ENCODE peak calls at places on chromosomes 1 and 21, in five cellular contexts. V, P, F, K and Q are unnamed samples.

GRCh38 chr1:232627645-232628334 is 2.1 kb downstream of the SIPA1L2 start:
- DNase-seq in V (no peak), K (peak), P (no peak), F (peak), Q (peak)

GRCh38 chr1:150560011-150560438 is 10.8 kb downstream of the ADAMTSL4 start:
- DNase-seq in K (no peak), F (peak), P (peak), V (peak), Q (peak)

GRCh38 chr21:42117229-42118048 is 46.3 kb downstream of the UMODL1 start:
- DNase-seq in V (peak), P (peak), F (peak), K (peak), Q (peak)

GRCh38 chr1:100187912-100188311 is 9.9 kb upstream of the LRRC39 start:
- DNase-seq in F (no peak), K (peak), P (no peak), V (no peak), Q (peak)

GRCh38 chr1:233122779-233123178 is 172.4 kb downstream of the NTPCR start:
- DNase-seq in P (no peak), F (no peak), K (no peak), V (no peak), Q (no peak)

GRCh38 chr1:229022595-229023350 is 248.1 kb upstream of the RAB4A start:
- DNase-seq in V (no peak), F (no peak), K (no peak), P (peak), Q (no peak)

GRCh38 chr1:34906756-34907155 is 22.7 kb downstream of the DLGAP3 start:
- DNase-seq in K (no peak), V (no peak), P (no peak), F (no peak), Q (no peak)

GRCh38 chr1:109615879-109616278 is 3.5 kb downstream of the GNAT2 start:
- DNase-seq in F (no peak), V (no peak), K (no peak), P (no peak), Q (peak)

GRCh38 chr1:100927276-100927675 is 31.4 kb downstream of the SLC30A7 start:
- DNase-seq in K (no peak), P (no peak), V (peak), F (no peak), Q (no peak)

GRCh38 chr21:43815991-43816390 is 26.6 kb downstream of the RRP1 start:
- DNase-seq in F (no peak), K (no peak), P (no peak), V (no peak), Q (no peak)

GRCh38 chr1:30088594-30089556 is 634.5 kb downstream of the MATN1 start:
- DNase-seq in F (no peak), P (no peak), K (no peak), V (no peak), Q (peak)

GRCh38 chr1:22584001-22584557 is 20.8 kb downstream of the EPHA8 start:
- DNase-seq in F (no peak), V (no peak), K (no peak), P (no peak), Q (peak)

GRCh38 chr1:36773827-36774541 is 260.3 kb downstream of the GRIK3 start:
- DNase-seq in V (no peak), F (no peak), P (no peak), K (no peak), Q (no peak)

GRCh38 chr1:36771222-36771621 is 263.1 kb downstream of the GRIK3 start:
- DNase-seq in K (no peak), F (peak), P (no peak), V (no peak), Q (no peak)

GRCh38 chr1:36771678-36772284 is 262.5 kb downstream of the GRIK3 start:
- DNase-seq in K (no peak), F (peak), P (no peak), V (no peak), Q (no peak)

GRCh38 chr1:36775716-36776115 is 258.6 kb downstream of the GRIK3 start:
- DNase-seq in F (no peak), P (no peak), K (no peak), V (no peak), Q (no peak)

GRCh38 chr1:36772837-36773495 is 261.3 kb downstream of the GRIK3 start:
- DNase-seq in K (no peak), V (no peak), F (no peak), P (no peak), Q (no peak)
- TF ChIP-seq CTCF in K (no peak), V (no peak), F (no peak), P (no peak), Q (no peak)

DNA sequence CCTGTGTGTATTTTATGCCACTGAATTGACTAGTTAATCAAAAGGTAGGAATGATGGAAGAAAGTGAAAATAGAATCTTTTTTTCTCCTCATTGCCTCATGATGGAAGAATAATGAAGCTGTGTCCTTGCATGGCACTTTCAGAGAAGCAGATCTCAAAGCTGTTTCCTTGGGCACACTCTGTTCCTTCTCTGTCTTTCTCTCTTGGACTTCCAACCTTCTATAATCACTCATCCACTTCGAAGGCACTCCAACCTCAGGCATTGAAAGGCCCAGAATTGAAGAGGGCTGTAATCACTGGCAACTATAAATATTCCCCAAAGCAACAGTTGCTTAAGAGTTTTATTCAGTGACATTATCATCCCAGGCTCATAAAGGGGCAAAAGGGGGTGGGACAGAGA is 31.1 kb upstream of the DNASE2B start:
- DNase-seq in P (no peak), F (no peak), K (no peak), V (no peak), Q (no peak)
- H3K4me3 ChIP-seq in P (no peak), F (no peak), K (no peak), V (no peak), Q (no peak)

GRCh38 chr1:43908858-43909257 is 24.7 kb upstream of the ARTN start:
- DNase-seq in F (no peak), K (no peak), P (no peak), V (no peak), Q (peak)
- TF ChIP-seq CTCF in F (no peak), K (no peak), P (no peak), V (no peak), Q (peak)

GRCh38 chr1:26996665-26997064 is 3.2 kb downstream of the TRNP1 start:
- DNase-seq in K (no peak), F (no peak), P (no peak), V (no peak), Q (no peak)

GRCh38 chr1:26999440-26999987 is 6.0 kb downstream of the TRNP1 start:
- DNase-seq in P (no peak), K (peak), F (peak), V (no peak), Q (peak)

GRCh38 chr1:27000092-27000816 is 6.8 kb downstream of the TRNP1 start:
- DNase-seq in K (no peak), P (no peak), F (no peak), V (no peak), Q (peak)

GRCh38 chr1:27000817-27001460 is 7.4 kb downstream of the TRNP1 start:
- DNase-seq in F (no peak), V (no peak), P (no peak), K (peak), Q (no peak)

GRCh38 chr1:26998319-26999300 is 5.1 kb downstream of the TRNP1 start:
- DNase-seq in K (no peak), F (no peak), V (no peak), P (no peak), Q (no peak)
- H3K4me3 ChIP-seq in K (no peak), F (no peak), V (no peak), P (no peak), Q (no peak)

GRCh38 chr1:33378976-33379375 is 51.9 kb downstream of the PHC2 start:
- DNase-seq in P (no peak), K (no peak), V (no peak), F (no peak), Q (no peak)
- TF ChIP-seq CTCF in P (no peak), K (no peak), V (no peak), F (no peak), Q (peak)

GRCh38 chr1:9313576-9313975 is 20.9 kb downstream of the SPSB1 start:
- DNase-seq in V (no peak), P (no peak), K (no peak), F (no peak), Q (no peak)

GRCh38 chr1:9315411-9316079 is 22.9 kb downstream of the SPSB1 start:
- DNase-seq in P (no peak), K (peak), V (no peak), F (no peak), Q (peak)

GRCh38 chr1:9314711-9315379 is 22.2 kb downstream of the SPSB1 start:
- DNase-seq in P (no peak), V (no peak), F (no peak), K (no peak), Q (no peak)

GRCh38 chr1:9312183-9312582 is 19.5 kb downstream of the SPSB1 start:
- DNase-seq in K (no peak), F (no peak), P (no peak), V (no peak), Q (no peak)

DNA sequence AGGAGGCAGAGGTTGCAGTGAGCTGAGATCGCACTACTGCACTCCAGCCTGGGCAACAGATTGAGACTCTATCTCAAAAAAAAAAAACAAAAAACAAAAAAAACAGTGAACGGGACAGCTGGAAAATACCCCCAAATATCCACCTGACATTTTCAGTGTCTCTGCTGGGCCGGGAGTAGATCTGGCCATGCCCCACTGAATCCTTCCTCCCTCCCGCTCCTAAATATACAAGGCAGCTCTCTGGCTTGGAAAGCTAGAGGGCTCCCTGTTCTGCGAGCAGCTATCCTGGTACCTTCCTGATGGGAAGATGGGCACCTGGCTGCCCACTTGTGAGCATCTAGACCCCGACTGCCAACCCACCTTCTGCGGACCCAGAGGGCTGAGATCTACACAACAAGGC is 21.4 kb downstream of the SPSB1 start:
- DNase-seq in V (no peak), K (no peak), F (no peak), P (no peak), Q (no peak)
- H3K4me3 ChIP-seq in V (no peak), K (no peak), F (no peak), P (no peak), Q (no peak)